ENCODE peak calls at places on chromosome 18, in nine cellular contexts. E is breast epithelium, I is transverse colon, K is A549, W is testis, A is heart left ventricle, V is HCT116, F is H1, Z is prostate gland. R is an unnamed sample.

GRCh38 chr18:49026501-49027378 is 76.0 kb upstream of the SMAD7 start:
- DNase-seq in W (no peak), V (no peak), A (no peak), F (no peak), E (peak; percentile 11), I (no peak), K (no peak), Z (no peak), R (no peak)

GRCh38 chr18:69774831-69775230 is 172.8 kb downstream of the CD226 start:
- DNase-seq in I (no peak), K (no peak), V (no peak), F (no peak), A (no peak), E (no peak), W (no peak), Z (no peak), R (no peak)

GRCh38 chr18:76823574-76823973 is 1.2 kb downstream of the ZNF236 start:
- DNase-seq in Z (no peak), F (no peak), A (no peak), V (no peak), K (peak; percentile 47), W (no peak), E (no peak), I (peak; percentile 22), R (no peak)

GRCh38 chr18:31203086-31203793 is 40.6 kb upstream of the DSC1 start:
- DNase-seq in W (no peak), E (no peak), A (peak; percentile 50), K (no peak), F (no peak), V (no peak), Z (no peak), I (peak; percentile 58), R (no peak)

GRCh38 chr18:52570975-52571374 is 231.0 kb downstream of the DCC start:
- DNase-seq in W (no peak), E (no peak), I (no peak), Z (no peak), V (no peak), F (no peak), K (no peak), A (no peak), R (no peak)

GRCh38 chr18:3722662-3723433 is 272.9 kb downstream of the TGIF1 start:
- DNase-seq in K (no peak), F (no peak), W (no peak), E (no peak), V (no peak), Z (no peak), I (no peak), A (no peak), R (no peak)

GRCh38 chr18:54672846-54673475 is 81.9 kb downstream of the DYNAP start:
- DNase-seq in W (no peak), F (no peak), A (no peak), E (no peak), Z (no peak), V (no peak), I (peak; percentile 67), K (no peak), R (no peak)

GRCh38 chr18:66141716-66142115 is 390.9 kb downstream of the CDH7 start:
- DNase-seq in F (no peak), V (no peak), Z (no peak), K (no peak), E (no peak), W (no peak), A (no peak), I (no peak), R (no peak)

GRCh38 chr18:24014986-24015896 is 687 bp downstream of the TTC39C start:
- DNase-seq in E (peak; percentile 39), Z (peak; percentile 40), V (no peak), W (peak; percentile 55), A (peak; percentile 41), F (no peak), K (peak; percentile 27), I (peak; percentile 54), R (peak; percentile 59)

GRCh38 chr18:79486356-79487197 is 90.8 kb downstream of the NFATC1 start:
- DNase-seq in W (no peak), E (no peak), Z (no peak), V (no peak), A (peak; percentile 25), F (no peak), I (no peak), K (no peak), R (no peak)

GRCh38 chr18:79483971-79484491 is 88.3 kb downstream of the NFATC1 start:
- DNase-seq in K (no peak), Z (no peak), A (no peak), F (no peak), E (no peak), V (no peak), I (no peak), W (no peak), R (no peak)

GRCh38 chr18:79487198-79488165 is 91.8 kb downstream of the NFATC1 start:
- DNase-seq in F (no peak), W (no peak), A (peak; percentile 18), E (no peak), V (no peak), I (no peak), K (no peak), Z (no peak), R (no peak)

GRCh38 chr18:79484661-79485621 is 89.2 kb downstream of the NFATC1 start:
- DNase-seq in V (no peak), W (peak; percentile 40), E (no peak), A (peak; percentile 61), F (no peak), K (no peak), I (peak; percentile 11), Z (no peak), R (no peak)

GRCh38 chr18:79485788-79486355 is 90.1 kb downstream of the NFATC1 start:
- DNase-seq in K (no peak), F (no peak), W (no peak), Z (no peak), E (no peak), I (no peak), V (no peak), A (peak; percentile 31), R (no peak)
- TF ChIP-seq CTCF in K (no peak), F (no peak), W (no peak), Z (no peak), E (no peak), I (no peak), V (no peak), A (no peak), R (no peak)

DNA sequence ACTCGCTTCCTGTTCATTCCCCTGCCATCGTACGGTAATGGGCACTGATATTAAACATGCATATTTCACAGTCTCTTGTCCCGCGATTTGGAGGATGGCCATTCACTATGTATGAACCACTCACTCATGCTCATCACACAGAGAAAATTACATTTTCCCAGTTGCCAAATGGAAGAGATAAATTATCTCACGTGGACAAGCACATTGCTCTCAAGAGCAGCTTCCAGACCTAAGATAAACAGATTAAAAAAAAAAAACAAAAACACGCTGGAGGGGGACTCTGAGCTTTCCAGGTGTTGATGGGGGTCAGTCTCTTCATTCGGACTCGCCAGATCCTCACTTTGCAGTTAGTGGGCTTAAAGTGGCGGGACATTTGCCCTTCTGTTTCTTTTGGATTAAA is 1.7 kb upstream of the MAPK4 start:
- DNase-seq in W (no peak), Z (no peak), K (no peak), V (no peak), F (no peak), I (no peak), E (no peak), A (no peak), R (no peak)
- TF ChIP-seq POLR2A in W (no peak), Z (no peak), K (no peak), V (no peak), F (no peak), I (no peak), E (no peak), A (no peak), R (no peak)

GRCh38 chr18:46677609-46678470 is 20.8 kb upstream of the LOXHD1 start:
- DNase-seq in Z (no peak), K (no peak), V (peak; percentile 2), A (no peak), W (no peak), E (no peak), I (no peak), F (no peak), R (no peak)
- TF ChIP-seq CTCF in Z (no peak), K (no peak), V (peak; percentile 19), A (peak; percentile 16), W (no peak), E (no peak), I (no peak), F (peak; percentile 31), R (no peak)

DNA sequence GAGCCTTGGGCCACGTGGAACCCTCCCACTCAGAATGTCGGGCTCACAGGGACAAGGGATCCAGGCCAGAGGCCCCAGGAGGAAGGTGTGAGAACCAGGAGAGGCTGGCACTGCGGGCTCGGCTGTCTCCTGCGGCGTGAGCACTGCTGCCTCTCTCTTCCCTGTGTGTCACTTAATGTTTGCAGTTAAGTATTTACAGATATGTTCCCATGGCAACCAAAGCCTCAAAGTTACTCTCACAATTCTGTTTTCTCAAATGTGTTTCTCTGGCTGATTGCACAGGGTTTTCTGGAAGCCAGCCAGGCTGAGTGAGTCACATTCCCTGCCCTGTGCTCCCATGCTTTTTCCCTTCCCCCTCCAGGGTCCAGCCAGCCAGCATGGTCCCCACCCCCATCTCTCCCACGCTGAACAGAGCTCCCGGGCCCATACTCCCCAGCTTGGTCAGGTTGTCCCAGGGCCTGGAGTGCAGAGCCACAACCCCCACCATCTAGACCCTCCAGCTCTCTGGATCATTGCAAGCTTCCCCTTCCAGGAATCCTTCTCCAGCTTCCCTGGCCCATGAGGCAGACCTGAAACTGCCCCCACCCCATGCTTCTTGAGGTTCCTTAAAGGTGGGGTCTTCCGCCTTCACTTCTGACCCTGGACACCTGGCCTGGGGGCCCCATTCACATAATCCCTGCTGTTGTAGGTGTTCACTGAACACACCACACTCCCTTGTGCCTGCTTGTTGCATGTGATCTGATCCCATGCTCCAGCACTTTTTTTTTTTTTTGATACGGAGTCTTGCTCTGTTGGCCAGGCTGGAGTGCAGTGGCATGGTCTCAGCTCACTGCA is 265.9 kb downstream of the CELF4 start:
- DNase-seq in F (no peak), E (peak; percentile 76), K (peak; percentile 69), W (peak; percentile 77), I (peak; percentile 79), V (peak; percentile 46), Z (peak; percentile 70), A (peak; percentile 90), R (peak; percentile 91)
- TF ChIP-seq POLR2A in F (no peak), E (no peak), K (no peak), W (no peak), I (no peak), V (no peak), Z (no peak), A (no peak), R (no peak)

DNA sequence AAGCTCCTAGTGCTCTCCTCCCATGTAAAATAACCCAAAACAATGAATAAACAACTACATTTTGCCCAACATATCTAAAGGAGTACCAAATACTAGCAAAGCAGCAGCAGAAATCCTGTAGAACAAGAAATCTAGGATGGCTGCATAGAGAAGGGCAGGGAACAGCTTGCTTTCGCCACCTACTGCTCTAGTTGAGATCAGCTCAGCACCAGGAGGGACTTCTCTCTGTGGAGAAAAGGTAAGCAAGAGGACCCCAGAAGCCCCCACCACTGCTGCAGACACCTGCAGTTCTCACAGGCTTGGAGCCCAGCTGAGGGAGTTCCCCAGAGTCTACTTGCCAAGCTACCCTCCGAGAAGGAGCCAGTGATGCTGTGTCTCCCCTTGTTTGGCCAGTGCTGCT is 243.0 kb upstream of the CHST9 start:
- DNase-seq in E (no peak), W (no peak), A (no peak), I (no peak), V (no peak), Z (no peak), K (no peak), F (no peak), R (no peak)
- TF ChIP-seq CTCF in E (no peak), W (no peak), A (no peak), I (no peak), V (no peak), Z (no peak), K (no peak), F (peak; percentile 34), R (no peak)